ENCODE peak calls at places on chromosomes 4 and X, in seven cellular contexts. F is H1, H is RPMI8226, M is right lobe of liver, V is fibroblast of the aortic adventitia, B is neural progenitor cell, Y is HuH-7.5. E is an unnamed sample.

GRCh38 chr4:37455301-37456062 is 210.9 kb downstream of the NWD2 start:
- DNase-seq in M (peak), V (no peak), B (no peak), F (no peak), H (no peak), Y (no peak), E (no peak)

GRCh38 chrX:318068-318738 is 393 bp downstream of the GTPBP6 start:
- DNase-seq in Y (peak), M (peak), F (peak), B (peak), V (peak), H (peak), E (peak)

GRCh38 chr4:109406337-109406931 is 27.2 kb upstream of the SEC24B start:
- DNase-seq in Y (peak), H (peak), V (peak), B (peak), F (no peak), M (no peak), E (peak)

GRCh38 chrX:130994671-130995070 is 63.5 kb upstream of the ARHGAP36 start:
- DNase-seq in V (peak), Y (no peak), B (peak), M (no peak), H (peak), F (no peak), E (peak)

GRCh38 chr4:71860643-71861042 is 76.8 kb upstream of the GC start:
- DNase-seq in H (peak), V (no peak), M (no peak), F (no peak), Y (no peak), B (peak), E (no peak)

GRCh38 chr4:81688085-81688484 is 216.4 kb upstream of the RASGEF1B start:
- DNase-seq in H (peak), F (no peak), B (no peak), V (peak), Y (no peak), M (no peak), E (peak)

GRCh38 chr4:165384608-165385007 is 5.8 kb downstream of the CPE start:
- DNase-seq in Y (no peak), H (no peak), F (no peak), B (no peak), V (peak), M (no peak), E (no peak)

GRCh38 chr4:80788798-80789197 is 241.7 kb upstream of the BMP3 start:
- DNase-seq in H (no peak), B (no peak), V (peak), F (no peak), Y (no peak), M (no peak), E (no peak)

GRCh38 chr4:159003420-159004253 is 99.2 kb upstream of the RAPGEF2 start:
- DNase-seq in M (no peak), F (no peak), Y (no peak), V (peak), H (no peak), B (no peak), E (no peak)

GRCh38 chr4:53654300-53654758 is 63.0 kb upstream of the LNX1 start:
- DNase-seq in B (no peak), F (no peak), Y (no peak), H (no peak), V (peak), M (no peak), E (no peak)

GRCh38 chrX:22577181-22577580 is 304.5 kb downstream of the CBLL2 start:
- DNase-seq in F (no peak), H (no peak), Y (no peak), M (no peak), B (no peak), V (peak), E (no peak)

GRCh38 chrX:121987163-121987562 is 939.8 kb downstream of the GLUD2 start:
- DNase-seq in Y (no peak), M (no peak), H (no peak), F (no peak), V (peak), B (no peak), E (no peak)

GRCh38 chr4:80225628-80226027 is 28.3 kb downstream of the PRDM8 start:
- DNase-seq in V (peak), M (no peak), Y (no peak), H (no peak), F (no peak), B (no peak), E (no peak)

GRCh38 chr4:39406763-39407583 is at the start of gene KLB:
- DNase-seq in F (no peak), B (no peak), M (peak), H (no peak), V (peak), Y (peak), E (no peak)

GRCh38 chr4:64584981-64585557 is 175.8 kb upstream of the TECRL start:
- DNase-seq in F (no peak), V (peak), H (peak), M (no peak), B (peak), Y (peak), E (no peak)

GRCh38 chr4:46820154-46820553 is 88.9 kb downstream of the COX7B2 start:
- DNase-seq in H (no peak), M (no peak), F (no peak), Y (no peak), B (no peak), V (no peak), E (no peak)

GRCh38 chrX:134622813-134623185 is 35.5 kb downstream of the PLAC1 start:
- DNase-seq in H (no peak), M (no peak), F (no peak), Y (no peak), V (no peak), B (no peak), E (no peak)

GRCh38 chrX:153766098-153766817 is 2.2 kb downstream of the PLXNB3 start:
- DNase-seq in Y (no peak), B (peak), M (peak), V (peak), H (peak), F (no peak), E (no peak)

GRCh38 chrX:40755291-40756249 is 20.2 kb upstream of the MED14 start:
- DNase-seq in M (no peak), H (no peak), B (no peak), Y (no peak), F (no peak), V (peak), E (no peak)

GRCh38 chr4:114980932-114981693 is 132.3 kb downstream of the NDST4 start:
- DNase-seq in B (no peak), M (no peak), V (no peak), H (no peak), Y (no peak), F (no peak), E (no peak)

GRCh38 chr4:10417720-10418119 is 39.5 kb downstream of the ZNF518B start:
- DNase-seq in V (peak), H (no peak), B (no peak), F (no peak), M (no peak), Y (no peak), E (no peak)

GRCh38 chrX:153406903-153407302 is 4.4 kb upstream of the ZFP92 start:
- DNase-seq in F (no peak), M (no peak), V (no peak), Y (no peak), H (no peak), B (no peak), E (no peak)

GRCh38 chr4:182288534-182288933 is 45.3 kb downstream of the TENM3 start:
- DNase-seq in F (no peak), Y (no peak), H (peak), M (no peak), B (no peak), V (no peak), E (no peak)

GRCh38 chr4:73221734-73222133 is 36.9 kb downstream of the ANKRD17 start:
- DNase-seq in Y (no peak), M (no peak), H (peak), V (no peak), B (no peak), F (no peak), E (no peak)

GRCh38 chr4:182343435-182343834 is 100.2 kb downstream of the TENM3 start:
- DNase-seq in F (no peak), M (no peak), V (no peak), B (peak), Y (no peak), H (no peak), E (no peak)

GRCh38 chrX:133495464-133496391 is 80.4 kb upstream of the GPC4 start:
- DNase-seq in F (no peak), V (peak), Y (no peak), M (no peak), B (no peak), H (no peak), E (no peak)

GRCh38 chrX:107827137-107827831 is 1.6 kb downstream of the MID2 start:
- DNase-seq in V (peak), H (no peak), M (no peak), B (no peak), F (no peak), Y (no peak), E (no peak)

GRCh38 chr4:125187221-125187620 is 127.5 kb upstream of the FAT4 start:
- DNase-seq in M (no peak), Y (no peak), B (no peak), V (peak), F (no peak), H (no peak), E (no peak)

GRCh38 chrX:149572743-149573142 is 14.5 kb downstream of the MAGEA9B start:
- DNase-seq in F (no peak), Y (no peak), V (peak), M (no peak), H (peak), B (no peak), E (no peak)

GRCh38 chrX:12974217-12974796 is 603 bp upstream of the TMSB4X start:
- DNase-seq in H (peak), V (peak), F (no peak), M (peak), B (peak), Y (no peak), E (no peak)

GRCh38 chrX:119186763-119187162 is 49.3 kb upstream of the PGRMC1 start:
- DNase-seq in B (no peak), M (no peak), Y (no peak), V (no peak), H (no peak), F (no peak), E (no peak)

GRCh38 chr4:41776466-41776865 is 27.9 kb upstream of the PHOX2B start:
- DNase-seq in V (no peak), H (no peak), Y (no peak), B (no peak), F (no peak), M (no peak), E (no peak)

GRCh38 chrX:5730561-5730960 is 498.1 kb downstream of the NLGN4X start:
- DNase-seq in B (no peak), Y (no peak), M (no peak), V (no peak), H (no peak), F (no peak), E (no peak)

GRCh38 chrX:98203800-98204199 is 1320.1 kb downstream of the RPA4 start:
- DNase-seq in V (no peak), M (no peak), B (no peak), F (no peak), H (no peak), Y (no peak), E (no peak)

GRCh38 chr4:128571747-128572146 is 237.8 kb upstream of the JADE1 start:
- DNase-seq in H (peak), B (no peak), M (no peak), V (peak), F (no peak), Y (no peak), E (no peak)

GRCh38 chr4:123811763-123812390 is 415.3 kb downstream of the SPRY1 start:
- DNase-seq in Y (no peak), V (no peak), H (no peak), B (no peak), M (no peak), F (no peak), E (no peak)

GRCh38 chrX:141989802-141990201 is 86.1 kb downstream of the MAGEC1 start:
- DNase-seq in M (no peak), F (no peak), V (peak), B (no peak), Y (no peak), H (no peak), E (no peak)

GRCh38 chrX:39816871-39817731 is 280.7 kb downstream of the BCOR start:
- DNase-seq in Y (no peak), B (peak), V (peak), H (no peak), F (peak), M (peak), E (no peak)

GRCh38 chrX:19889582-19890342 is 2.4 kb upstream of the SH3KBP1 start:
- DNase-seq in Y (peak), H (peak), F (no peak), V (peak), M (no peak), B (peak), E (no peak)

E was measured in immature natural killer cell.